ENCODE peak calls at places on chromosomes 2 and 18, in seven cellular contexts. S, X, K, P, W, O and B are unnamed samples.

GRCh38 chr18:27017901-27018500 is 152.5 kb upstream of the AQP4 start:
- DNase-seq in X (no peak), P (peak), O (peak), S (peak), K (peak), W (peak), B (no peak)

GRCh38 chr18:62688743-62689317 is 26.5 kb upstream of the PHLPP1 start:
- DNase-seq in S (no peak), O (no peak), W (no peak), P (no peak), X (no peak), K (no peak), B (no peak)

GRCh38 chr2:54666741-54667639 is 56.5 kb upstream of the EML6 start:
- DNase-seq in K (no peak), O (no peak), X (no peak), S (no peak), P (no peak), W (peak), B (no peak)

GRCh38 chr18:22378672-22379282 is 38.9 kb downstream of the CTAGE1 start:
- DNase-seq in P (peak), S (peak), X (no peak), K (no peak), W (peak), O (no peak), B (peak)

GRCh38 chr2:85272357-85272756 is 55.4 kb downstream of the TGOLN2 start:
- DNase-seq in O (no peak), W (no peak), P (no peak), K (no peak), S (no peak), X (no peak), B (no peak)

GRCh38 chr2:133286326-133286922 is 281.8 kb downstream of the NCKAP5 start:
- DNase-seq in O (no peak), S (no peak), K (no peak), P (peak), W (no peak), X (no peak), B (no peak)

GRCh38 chr18:49745051-49746014 is 68.0 kb downstream of the ACAA2 start:
- DNase-seq in K (no peak), W (no peak), P (no peak), X (no peak), O (no peak), S (no peak), B (no peak)

GRCh38 chr18:74427442-74428112 is 29.5 kb downstream of the DIPK1C start:
- DNase-seq in O (no peak), S (no peak), K (no peak), W (no peak), P (no peak), X (no peak), B (no peak)

GRCh38 chr2:11482473-11483031 is 16.6 kb upstream of the E2F6 start:
- DNase-seq in W (no peak), K (peak), O (no peak), S (no peak), X (no peak), P (no peak), B (no peak)

GRCh38 chr18:11947214-11948119 is 33.8 kb upstream of the IMPA2 start:
- DNase-seq in K (peak), W (peak), P (peak), X (peak), O (no peak), S (peak), B (peak)

GRCh38 chr2:239394346-239394945 is 6.4 kb downstream of the HDAC4 start:
- DNase-seq in S (no peak), O (no peak), K (no peak), W (no peak), X (no peak), P (no peak), B (no peak)

GRCh38 chr2:149421791-149422190 is 91.4 kb downstream of the LYPD6 start:
- DNase-seq in X (no peak), P (peak), S (no peak), W (no peak), O (no peak), K (no peak), B (no peak)

GRCh38 chr18:44149706-44150105 is 531.0 kb upstream of the SETBP1 start:
- DNase-seq in O (no peak), S (no peak), K (no peak), W (peak), P (peak), X (no peak), B (no peak)

GRCh38 chr2:223008936-223009335 is 43.1 kb upstream of the KCNE4 start:
- DNase-seq in P (no peak), S (no peak), W (no peak), O (no peak), X (no peak), K (no peak), B (no peak)

GRCh38 chr2:192298664-192299063 is 103.9 kb upstream of the TMEFF2 start:
- DNase-seq in O (no peak), S (no peak), X (no peak), W (no peak), P (peak), K (no peak), B (no peak)

GRCh38 chr2:239064253-239064652 is 216.4 kb downstream of the TWIST2 start:
- DNase-seq in K (no peak), P (no peak), X (no peak), S (no peak), W (no peak), O (no peak), B (no peak)

GRCh38 chr2:183037660-183038340 is 457 bp downstream of the NCKAP1 start:
- DNase-seq in S (no peak), P (peak), X (peak), O (no peak), W (no peak), K (peak), B (peak)

GRCh38 chr2:128727914-128728313 is 409.2 kb upstream of the HS6ST1 start:
- DNase-seq in P (peak), O (no peak), W (peak), K (no peak), S (peak), X (no peak), B (no peak)

GRCh38 chr2:39265315-39265714 is 21.5 kb upstream of the CDKL4 start:
- DNase-seq in S (no peak), X (no peak), K (no peak), W (no peak), P (no peak), O (no peak), B (no peak)

GRCh38 chr2:57443985-57444501 is 602.6 kb upstream of the VRK2 start:
- DNase-seq in W (peak), K (no peak), S (peak), O (no peak), X (no peak), P (peak), B (no peak)

GRCh38 chr2:209501579-209501978 is 77.7 kb downstream of the MAP2 start:
- DNase-seq in S (no peak), W (no peak), P (no peak), K (no peak), X (no peak), O (no peak), B (no peak)

GRCh38 chr2:69271831-69272257 is 115.2 kb downstream of the GFPT1 start:
- DNase-seq in K (no peak), S (peak), O (no peak), W (peak), X (no peak), P (no peak), B (no peak)

GRCh38 chr2:12434609-12435008 is 282.1 kb upstream of the TRIB2 start:
- DNase-seq in K (no peak), P (no peak), O (no peak), X (no peak), W (no peak), S (no peak), B (no peak)

GRCh38 chr2:151032741-151033152 is 228.9 kb downstream of the RBM43 start:
- DNase-seq in P (peak), O (no peak), K (no peak), X (no peak), W (peak), S (no peak), B (no peak)

GRCh38 chr18:34117319-34117718 is 107.4 kb downstream of the NOL4 start:
- DNase-seq in W (no peak), S (no peak), X (no peak), P (no peak), O (no peak), K (no peak), B (no peak)

GRCh38 chr2:150168596-150168995 is 318.9 kb downstream of the RND3 start:
- DNase-seq in P (no peak), X (no peak), K (no peak), S (no peak), W (peak), O (no peak), B (no peak)

GRCh38 chr2:119849838-119850565 is 90.3 kb downstream of the PTPN4 start:
- DNase-seq in P (peak), O (no peak), W (no peak), X (no peak), K (no peak), S (no peak), B (no peak)

GRCh38 chr2:142165790-142166189 is 35.0 kb upstream of the LRP1B start:
- DNase-seq in P (peak), O (peak), K (no peak), X (no peak), W (peak), S (peak), B (no peak)

GRCh38 chr2:3762771-3763447 is 59.5 kb downstream of the DCDC2C start:
- DNase-seq in W (no peak), S (no peak), P (no peak), X (no peak), K (no peak), O (no peak), B (no peak)

GRCh38 chr2:18046558-18046957 is 168.1 kb downstream of the KCNS3 start:
- DNase-seq in W (peak), K (no peak), X (no peak), S (no peak), P (peak), O (no peak), B (peak)